ENCODE peak calls at places on chromosomes 16 and 17, in six cellular contexts. I is NCI-H69, S is non-pigmented ciliary epithelial cell, Q is T-helper 17 cell, K is MM.1S, T is RWPE1. N is an unnamed sample.
A peak's percentile ranks its signal among the peaks of the same experiment; 100 is the strongest.

GRCh38 chr16:6892961-6893360 is 439.7 kb upstream of the RBFOX1 start:
- DNase-seq in I (no peak), K (no peak), T (no peak), Q (no peak), S (no peak), N (no peak)

GRCh38 chr16:57871457-57871856 is 69.2 kb upstream of the KIFC3 start:
- DNase-seq in Q (no peak), K (no peak), T (peak; percentile 76), I (no peak), S (peak; percentile 49), N (no peak)

GRCh38 chr17:81684442-81684911 is 666 bp downstream of the HGS start:
- DNase-seq in Q (no peak), T (no peak), S (no peak), K (no peak), I (no peak), N (peak; percentile 27)

GRCh38 chr16:74888888-74889287 is 96.0 kb downstream of the WDR59 start:
- DNase-seq in I (no peak), Q (no peak), S (no peak), K (no peak), T (no peak), N (no peak)

GRCh38 chr17:77540975-77541374 is 400.2 kb downstream of the SEC14L1 start:
- DNase-seq in T (no peak), K (no peak), Q (no peak), I (no peak), S (no peak), N (peak; percentile 24)

GRCh38 chr16:73093146-73094144 is 45.5 kb upstream of the ZFHX3 start:
- DNase-seq in K (no peak), S (no peak), Q (no peak), T (no peak), I (peak; percentile 19), N (no peak)

GRCh38 chr16:30053376-30054015 is 12.1 kb upstream of the ALDOA start:
- DNase-seq in I (peak; percentile 62), Q (no peak), K (no peak), T (peak; percentile 70), S (no peak), N (no peak)

GRCh38 chr16:86961133-86961720 is 356.0 kb downstream of the C16orf95 start:
- DNase-seq in T (no peak), S (no peak), K (no peak), I (no peak), Q (no peak), N (no peak)

GRCh38 chr16:57315401-57315800 is 30.9 kb upstream of the PLLP start:
- DNase-seq in K (no peak), I (no peak), Q (no peak), T (no peak), S (no peak), N (no peak)

GRCh38 chr17:30187528-30187927 is 48.0 kb downstream of the SLC6A4 start:
- DNase-seq in S (no peak), Q (no peak), T (no peak), I (no peak), K (no peak), N (no peak)

GRCh38 chr17:61205406-61205805 is 194.2 kb upstream of the TBX2 start:
- DNase-seq in I (peak; percentile 41), Q (no peak), K (no peak), S (no peak), T (no peak), N (no peak)

GRCh38 chr16:54842743-54843423 is 87.8 kb upstream of the IRX5 start:
- DNase-seq in S (no peak), K (peak; percentile 74), Q (no peak), T (no peak), I (no peak), N (no peak)

GRCh38 chr17:55561316-55561972 is 50.2 kb upstream of the SMIM36 start:
- DNase-seq in I (no peak), S (no peak), K (no peak), Q (no peak), T (no peak), N (no peak)

GRCh38 chr17:80927791-80928216 is 63.8 kb upstream of the CHMP6 start:
- DNase-seq in S (no peak), T (no peak), K (no peak), I (no peak), Q (no peak), N (no peak)

GRCh38 chr16:89191033-89191900 is 9.1 kb downstream of the SLC22A31 start:
- DNase-seq in Q (no peak), K (no peak), S (no peak), I (no peak), T (no peak), N (no peak)

GRCh38 chr17:42670199-42670924 is 6.4 kb downstream of the PLEKHH3 start:
- DNase-seq in S (no peak), K (peak; percentile 3), T (no peak), Q (peak; percentile 60), I (no peak), N (no peak)

GRCh38 chr17:78862073-78863023 is 21.7 kb upstream of the USP36 start:
- DNase-seq in T (peak; percentile 79), Q (no peak), K (no peak), I (peak; percentile 67), S (peak; percentile 89), N (no peak)

GRCh38 chr16:57392694-57393093 is 11.9 kb upstream of the CCL17 start:
- DNase-seq in I (no peak), Q (no peak), K (no peak), T (no peak), S (no peak), N (no peak)

GRCh38 chr17:40564883-40565744 is at the start of gene CCR7:
- DNase-seq in S (no peak), I (no peak), Q (peak; percentile 85), T (no peak), K (no peak), N (peak; percentile 75)

GRCh38 chr17:80663783-80664206 is 119.2 kb downstream of the RPTOR start:
- DNase-seq in K (no peak), I (no peak), T (no peak), Q (no peak), S (no peak), N (no peak)

GRCh38 chr16:22664132-22664531 is 149.8 kb upstream of the HS3ST2 start:
- DNase-seq in T (no peak), I (no peak), Q (no peak), K (no peak), S (no peak), N (no peak)

GRCh38 chr17:39835038-39835786 is 28.9 kb downstream of the IKZF3 start:
- DNase-seq in T (no peak), S (no peak), K (no peak), Q (no peak), I (no peak), N (no peak)

GRCh38 chr16:77289331-77289809 is 90.2 kb downstream of the SYCE1L start:
- DNase-seq in I (no peak), T (no peak), K (no peak), S (peak; percentile 75), Q (no peak), N (no peak)

GRCh38 chr17:17681744-17682292 is 560 bp downstream of the RAI1 start:
- DNase-seq in T (no peak), S (no peak), K (peak; percentile 35), Q (peak; percentile 15), I (peak; percentile 65), N (peak; percentile 71)

GRCh38 chr16:19896951-19897350 is 12.3 kb upstream of the GPRC5B start:
- DNase-seq in T (no peak), I (no peak), Q (no peak), K (no peak), S (no peak), N (no peak)

N was measured in OCI-LY7.